ENCODE peak calls at places on chromosome 9, in seven cellular contexts. O is SK-N-SH, D is DND-41, A is HepG2, Z is tibial nerve, L is mammary epithelial cell, F is IMR-90. R is an unnamed sample. For H3K36me3, the result is how much of the 10 kb centered on the place peaks cover.

GRCh38 chr9:98913705-98914104 is 30.0 kb upstream of the COL15A1 start:
- DNase-seq in O (no peak), D (no peak), A (no peak), Z (no peak), L (no peak), F (no peak), R (no peak)

GRCh38 chr9:99253772-99254431 is 31.8 kb downstream of the SEC61B start:
- DNase-seq in O (no peak), D (peak), A (no peak), Z (no peak), L (peak), F (no peak), R (no peak)

GRCh38 chr9:127049581-127049980 is 72.9 kb downstream of the ANGPTL2 start:
- DNase-seq in O (no peak), D (no peak), A (no peak), Z (no peak), L (no peak), F (peak), R (no peak)

GRCh38 chr9:755454-756381 is 85.8 kb upstream of the DMRT1 start:
- DNase-seq in O (no peak), D (no peak), A (peak), Z (no peak), L (peak), F (peak), R (no peak)

GRCh38 chr9:81804306-81804705 is 115.0 kb upstream of the TLE1 start:
- DNase-seq in O (no peak), D (no peak), A (no peak), Z (no peak), L (no peak), F (peak), R (no peak)

GRCh38 chr9:71663931-71664459 is 104.3 kb downstream of the CEMIP2 start:
- DNase-seq in O (no peak), D (no peak), A (peak), Z (no peak), L (no peak), F (no peak), R (no peak)

GRCh38 chr9:94826044-94826443 is 99.5 kb downstream of the AOPEP start:
- DNase-seq in O (no peak), D (no peak), A (no peak), Z (no peak), L (no peak), F (no peak), R (no peak)

GRCh38 chr9:124320062-124320973 is 62.6 kb downstream of the NEK6 start:
- DNase-seq in O (peak), D (peak), A (peak), Z (peak), L (peak), F (peak), R (peak)

GRCh38 chr9:123216387-123216786 is 52.0 kb downstream of the STRBP start:
- DNase-seq in O (no peak), D (no peak), A (no peak), Z (no peak), L (no peak), F (no peak), R (no peak)

GRCh38 chr9:133771486-133772482 is 33.6 kb upstream of the SARDH start:
- DNase-seq in O (no peak), D (no peak), A (no peak), Z (no peak), L (no peak), F (no peak), R (no peak)

GRCh38 chr9:133772581-133772980 is 34.4 kb upstream of the SARDH start:
- DNase-seq in O (no peak), D (no peak), A (no peak), Z (no peak), L (no peak), F (no peak), R (no peak)

GRCh38 chr9:133775951-133776905 is 38.1 kb upstream of the SARDH start:
- DNase-seq in O (no peak), D (no peak), A (no peak), Z (no peak), L (no peak), F (no peak), R (no peak)

GRCh38 chr9:133774799-133775198 is 36.6 kb upstream of the SARDH start:
- DNase-seq in O (no peak), D (no peak), A (no peak), Z (no peak), L (no peak), F (no peak), R (no peak)

GRCh38 chr9:133773889-133774655 is 35.9 kb upstream of the SARDH start:
- DNase-seq in O (peak), D (no peak), A (no peak), Z (no peak), L (no peak), F (peak), R (no peak)
- H3K36me3 ChIP-seq in O (half or more), D (under half), A (under half), Z (under half), L (under half), F (half or more), R (under half)

GRCh38 chr9:133640580-133641395 is 4.6 kb downstream of the DBH start:
- DNase-seq in O (no peak), D (no peak), A (no peak), Z (no peak), L (no peak), F (no peak), R (no peak)
- H3K36me3 ChIP-seq in O (under half), D (under half), A (under half), Z (under half), L (under half), F (under half), R (under half)

DNA sequence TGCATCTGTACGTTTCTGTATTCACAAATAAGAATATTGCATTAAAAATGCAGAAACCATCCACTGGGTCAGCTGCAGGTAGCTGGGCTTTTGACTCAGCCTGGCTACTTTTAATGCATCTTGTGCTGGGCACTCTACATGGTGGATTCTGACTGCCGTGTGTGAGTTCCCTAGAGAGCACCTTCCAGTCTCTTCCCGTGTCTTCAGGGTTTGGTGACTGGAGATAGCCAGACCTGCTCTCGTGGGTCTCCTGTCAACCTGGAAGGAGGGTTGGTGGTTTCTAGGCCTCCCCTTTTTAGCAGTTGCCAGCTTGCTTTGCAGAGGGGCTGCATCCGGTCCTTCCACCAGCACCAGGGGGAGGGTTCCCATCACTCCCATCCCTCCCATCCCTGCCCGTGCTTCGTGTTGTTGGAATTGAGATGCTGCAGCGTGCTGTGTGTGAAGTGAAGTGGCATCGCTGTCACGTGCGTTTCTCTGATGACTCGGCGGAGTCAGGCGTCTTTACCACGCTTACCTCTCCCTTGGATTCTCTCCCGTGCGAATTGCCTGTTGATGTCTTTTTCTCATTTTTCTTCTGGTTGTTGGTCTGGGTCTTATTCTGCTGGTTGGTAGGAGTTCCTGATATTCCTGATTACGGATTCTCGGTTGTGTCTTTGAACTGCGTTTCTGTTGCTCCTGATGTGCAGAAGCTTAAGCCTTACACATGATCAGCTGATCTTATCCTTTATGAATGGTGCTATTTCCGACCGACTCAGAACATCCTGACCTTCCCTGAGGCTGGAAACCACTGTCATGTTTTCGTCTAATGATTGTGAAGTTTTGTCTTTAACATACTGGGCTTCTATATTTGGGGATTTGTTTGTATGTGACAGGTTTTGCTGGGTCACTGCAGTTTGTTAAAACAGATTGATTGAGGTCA is 16.9 kb downstream of the FBXW5 start:
- DNase-seq in O (no peak), D (no peak), A (no peak), Z (no peak), L (no peak), F (peak), R (no peak)
- H3K36me3 ChIP-seq in O (under half), D (half or more), A (under half), Z (under half), L (under half), F (under half), R (under half)

GRCh38 chr9:32449969-32450368 is 65.5 kb downstream of the ACO1 start:
- DNase-seq in O (no peak), D (no peak), A (no peak), Z (no peak), L (no peak), F (no peak), R (no peak)
- H3K36me3 ChIP-seq in O (under half), D (under half), A (under half), Z (under half), L (under half), F (half or more), R (under half)

DNA sequence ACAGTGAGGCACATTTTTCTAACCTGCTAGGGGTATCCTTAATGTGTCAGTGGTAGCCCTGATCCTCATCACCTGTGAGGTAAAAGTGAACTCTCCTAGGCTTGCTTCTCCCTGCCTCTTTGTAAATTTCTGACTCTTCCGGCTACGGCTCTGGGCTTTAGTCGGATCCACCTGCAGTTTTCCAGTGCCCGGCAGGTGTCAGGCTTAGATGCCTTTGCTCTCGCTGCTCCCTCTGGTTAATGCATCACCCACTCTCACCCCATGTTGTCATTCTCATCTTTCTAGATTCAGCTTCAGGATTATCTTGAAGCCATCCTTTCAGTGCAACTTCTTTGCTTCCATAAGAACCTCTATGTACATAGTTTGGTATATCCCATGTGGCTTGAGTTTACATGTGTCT is 3.6 kb downstream of the CEP78 start:
- DNase-seq in O (no peak), D (no peak), A (peak), Z (no peak), L (peak), F (no peak), R (no peak)
- H3K36me3 ChIP-seq in O (under half), D (half or more), A (under half), Z (under half), L (under half), F (under half), R (under half)

GRCh38 chr9:128631636-128632035 is 25.0 kb downstream of the DYNC2I2 start:
- DNase-seq in O (no peak), D (no peak), A (no peak), Z (no peak), L (no peak), F (no peak), R (no peak)
- H3K36me3 ChIP-seq in O (half or more), D (half or more), A (under half), Z (under half), L (under half), F (half or more), R (half or more)

GRCh38 chr9:131446276-131446675 is 52.4 kb downstream of the PRRC2B start:
- DNase-seq in O (no peak), D (no peak), A (no peak), Z (no peak), L (no peak), F (no peak), R (no peak)

GRCh38 chr9:131447148-131447547 is 53.3 kb downstream of the PRRC2B start:
- DNase-seq in O (no peak), D (no peak), A (no peak), Z (no peak), L (peak), F (no peak), R (no peak)

GRCh38 chr9:131449276-131449675 is 53.4 kb upstream of the POMT1 start:
- DNase-seq in O (no peak), D (no peak), A (no peak), Z (no peak), L (no peak), F (no peak), R (no peak)

GRCh38 chr9:131447600-131447999 is 53.7 kb downstream of the PRRC2B start:
- DNase-seq in O (no peak), D (no peak), A (no peak), Z (no peak), L (no peak), F (no peak), R (no peak)

DNA sequence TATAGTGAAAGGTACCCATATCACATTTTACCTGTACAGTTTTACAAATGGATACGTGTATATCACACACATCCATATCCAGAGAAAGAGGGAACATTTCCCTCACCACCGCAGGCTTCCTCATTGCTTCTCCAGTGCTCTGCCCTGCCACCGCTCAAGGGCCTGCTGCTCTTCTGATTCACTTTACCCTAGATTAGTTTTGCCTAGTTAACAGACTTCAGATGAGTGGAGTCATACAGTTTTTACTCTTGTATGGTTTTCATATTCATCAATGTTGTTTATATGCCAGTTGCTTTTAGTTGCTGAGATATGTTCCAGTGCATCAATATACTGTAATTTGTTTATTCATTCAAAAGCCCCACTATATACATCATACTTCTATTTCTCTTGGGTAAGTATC is 53.9 kb upstream of the POMT1 start:
- DNase-seq in O (no peak), D (no peak), A (no peak), Z (no peak), L (no peak), F (no peak), R (no peak)
- H3K36me3 ChIP-seq in O (half or more), D (half or more), A (under half), Z (under half), L (half or more), F (half or more), R (under half)

GRCh38 chr9:110871736-110872135 is 166.5 kb downstream of the LPAR1 start:
- DNase-seq in O (no peak), D (no peak), A (no peak), Z (no peak), L (no peak), F (no peak), R (no peak)
- H3K36me3 ChIP-seq in O (under half), D (under half), A (under half), Z (under half), L (under half), F (under half), R (under half)